ENCODE peak calls at places on chromosomes 3 and 15, in four cellular contexts. One of them, this sample, is unnamed.

GRCh38 chr3:161349529-161350278 is 21.6 kb downstream of the SPTSSB start:
- DNase-seq in endothelial cell: no peak
- DNase-seq in body of pancreas: no peak
- DNase-seq in Calu3: peak
- DNase-seq in this sample: no peak

GRCh38 chr3:111498022-111498421 is 44.0 kb upstream of the CD96 start:
- DNase-seq in endothelial cell: no peak
- DNase-seq in body of pancreas: no peak
- DNase-seq in Calu3: no peak
- DNase-seq in this sample: no peak

GRCh38 chr3:32794487-32795308 is 23.1 kb upstream of the TRIM71 start:
- DNase-seq in endothelial cell: no peak
- DNase-seq in body of pancreas: peak
- DNase-seq in Calu3: no peak
- DNase-seq in this sample: no peak

GRCh38 chr15:71951134-71951533 is 140.8 kb downstream of the NR2E3 start:
- DNase-seq in endothelial cell: no peak
- DNase-seq in body of pancreas: no peak
- DNase-seq in Calu3: no peak
- DNase-seq in this sample: no peak

GRCh38 chr15:99502182-99502581 is 63.6 kb upstream of the MEF2A start:
- DNase-seq in endothelial cell: no peak
- DNase-seq in body of pancreas: no peak
- DNase-seq in Calu3: no peak
- DNase-seq in this sample: no peak

GRCh38 chr3:66498718-66499611 is 1.9 kb downstream of the LRIG1 start:
- DNase-seq in endothelial cell: no peak
- DNase-seq in body of pancreas: no peak
- DNase-seq in Calu3: no peak
- DNase-seq in this sample: no peak

GRCh38 chr3:81666502-81667121 is 94.8 kb downstream of the GBE1 start:
- DNase-seq in endothelial cell: no peak
- DNase-seq in body of pancreas: no peak
- DNase-seq in Calu3: no peak
- DNase-seq in this sample: no peak

GRCh38 chr15:47477253-47477652 is 240.1 kb upstream of the SEMA6D start:
- DNase-seq in endothelial cell: no peak
- DNase-seq in body of pancreas: no peak
- DNase-seq in Calu3: no peak
- DNase-seq in this sample: no peak

GRCh38 chr3:58580826-58581327 is 3.7 kb upstream of the FAM107A start:
- DNase-seq in endothelial cell: no peak
- DNase-seq in body of pancreas: no peak
- DNase-seq in Calu3: no peak
- DNase-seq in this sample: no peak

GRCh38 chr3:72973031-72973723 is 23.4 kb upstream of the PPP4R2 start:
- DNase-seq in endothelial cell: no peak
- DNase-seq in body of pancreas: peak
- DNase-seq in Calu3: peak
- DNase-seq in this sample: peak

GRCh38 chr3:65005481-65005880 is 317.7 kb upstream of the ADAMTS9 start:
- DNase-seq in endothelial cell: no peak
- DNase-seq in body of pancreas: no peak
- DNase-seq in Calu3: no peak
- DNase-seq in this sample: no peak

GRCh38 chr15:82928711-82929110 is 23.8 kb downstream of the HOMER2 start:
- DNase-seq in endothelial cell: no peak
- DNase-seq in body of pancreas: peak
- DNase-seq in Calu3: no peak
- DNase-seq in this sample: no peak

GRCh38 chr15:40845511-40846284 is 1.9 kb downstream of the SPINT1 start:
- DNase-seq in endothelial cell: no peak
- DNase-seq in body of pancreas: peak
- DNase-seq in Calu3: peak
- DNase-seq in this sample: no peak

GRCh38 chr15:57690341-57690966 is 16.1 kb upstream of the POLR2M start:
- DNase-seq in endothelial cell: no peak
- DNase-seq in body of pancreas: no peak
- DNase-seq in Calu3: no peak
- DNase-seq in this sample: no peak

GRCh38 chr15:88018865-88019626 is 237.5 kb downstream of the NTRK3 start:
- DNase-seq in endothelial cell: no peak
- DNase-seq in body of pancreas: no peak
- DNase-seq in Calu3: no peak
- DNase-seq in this sample: no peak

GRCh38 chr3:43770426-43771103 is 79.8 kb downstream of the ABHD5 start:
- DNase-seq in endothelial cell: no peak
- DNase-seq in body of pancreas: peak
- DNase-seq in Calu3: peak
- DNase-seq in this sample: no peak

GRCh38 chr15:59355730-59356129 is 16.9 kb downstream of the MYO1E start:
- DNase-seq in endothelial cell: no peak
- DNase-seq in body of pancreas: no peak
- DNase-seq in Calu3: no peak
- DNase-seq in this sample: no peak

GRCh38 chr15:59360896-59361295 is 11.8 kb downstream of the MYO1E start:
- DNase-seq in endothelial cell: no peak
- DNase-seq in body of pancreas: no peak
- DNase-seq in Calu3: no peak
- DNase-seq in this sample: no peak

GRCh38 chr15:59364238-59364637 is 8.4 kb downstream of the MYO1E start:
- DNase-seq in endothelial cell: no peak
- DNase-seq in body of pancreas: no peak
- DNase-seq in Calu3: no peak
- DNase-seq in this sample: no peak

GRCh38 chr15:59362339-59362738 is 10.3 kb downstream of the MYO1E start:
- DNase-seq in endothelial cell: no peak
- DNase-seq in body of pancreas: no peak
- DNase-seq in Calu3: no peak
- DNase-seq in this sample: no peak

DNA sequence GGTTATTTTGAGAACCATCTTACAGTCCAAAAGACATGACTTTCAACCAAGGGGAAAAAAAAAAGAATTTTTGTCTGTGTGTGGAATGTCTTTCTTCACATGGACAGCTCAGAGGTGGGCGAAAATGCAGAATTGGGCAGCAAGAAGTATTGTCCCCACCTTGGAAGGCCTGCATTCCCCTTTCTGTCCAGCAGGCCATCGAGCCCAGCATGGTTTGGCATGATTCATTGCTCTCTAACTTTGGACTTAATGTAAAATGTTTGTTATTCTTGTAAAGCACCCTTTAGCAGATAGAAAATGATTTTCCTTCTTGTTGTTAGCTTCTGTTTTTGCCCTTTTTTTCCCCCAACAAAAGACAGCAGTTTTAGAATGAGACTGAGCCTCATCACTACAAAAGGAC is 12.4 kb downstream of the MYO1E start:
- DNase-seq in endothelial cell: no peak
- DNase-seq in body of pancreas: no peak
- DNase-seq in Calu3: no peak
- DNase-seq in this sample: no peak
- TF ChIP-seq CTCF in endothelial cell: peak
- TF ChIP-seq CTCF in body of pancreas: no peak
- TF ChIP-seq CTCF in Calu3: peak
- TF ChIP-seq CTCF in this sample: no peak

GRCh38 chr3:179322481-179323196 is at the start of gene ZNF639:
- DNase-seq in endothelial cell: peak
- DNase-seq in body of pancreas: peak
- DNase-seq in Calu3: peak
- DNase-seq in this sample: peak

GRCh38 chr3:179321585-179322322 is 1.1 kb upstream of the ZNF639 start:
- DNase-seq in endothelial cell: peak
- DNase-seq in body of pancreas: peak
- DNase-seq in Calu3: peak
- DNase-seq in this sample: no peak

GRCh38 chr3:179318876-179319275 is 4.0 kb upstream of the ZNF639 start:
- DNase-seq in endothelial cell: no peak
- DNase-seq in body of pancreas: no peak
- DNase-seq in Calu3: no peak
- DNase-seq in this sample: no peak

GRCh38 chr3:179324270-179324754 is 1.5 kb downstream of the ZNF639 start:
- DNase-seq in endothelial cell: no peak
- DNase-seq in body of pancreas: no peak
- DNase-seq in Calu3: no peak
- DNase-seq in this sample: no peak

GRCh38 chr3:179323197-179323901 is 518 bp downstream of the ZNF639 start:
- DNase-seq in endothelial cell: peak
- DNase-seq in body of pancreas: peak
- DNase-seq in Calu3: peak
- DNase-seq in this sample: peak
- TF ChIP-seq CTCF in endothelial cell: no peak
- TF ChIP-seq CTCF in body of pancreas: no peak
- TF ChIP-seq CTCF in Calu3: no peak
- TF ChIP-seq CTCF in this sample: no peak

GRCh38 chr3:69196876-69197275 is 74.5 kb upstream of the LMOD3 start:
- DNase-seq in endothelial cell: no peak
- DNase-seq in body of pancreas: no peak
- DNase-seq in Calu3: no peak
- DNase-seq in this sample: no peak
- TF ChIP-seq CTCF in endothelial cell: no peak
- TF ChIP-seq CTCF in body of pancreas: no peak
- TF ChIP-seq CTCF in Calu3: no peak
- TF ChIP-seq CTCF in this sample: no peak

DNA sequence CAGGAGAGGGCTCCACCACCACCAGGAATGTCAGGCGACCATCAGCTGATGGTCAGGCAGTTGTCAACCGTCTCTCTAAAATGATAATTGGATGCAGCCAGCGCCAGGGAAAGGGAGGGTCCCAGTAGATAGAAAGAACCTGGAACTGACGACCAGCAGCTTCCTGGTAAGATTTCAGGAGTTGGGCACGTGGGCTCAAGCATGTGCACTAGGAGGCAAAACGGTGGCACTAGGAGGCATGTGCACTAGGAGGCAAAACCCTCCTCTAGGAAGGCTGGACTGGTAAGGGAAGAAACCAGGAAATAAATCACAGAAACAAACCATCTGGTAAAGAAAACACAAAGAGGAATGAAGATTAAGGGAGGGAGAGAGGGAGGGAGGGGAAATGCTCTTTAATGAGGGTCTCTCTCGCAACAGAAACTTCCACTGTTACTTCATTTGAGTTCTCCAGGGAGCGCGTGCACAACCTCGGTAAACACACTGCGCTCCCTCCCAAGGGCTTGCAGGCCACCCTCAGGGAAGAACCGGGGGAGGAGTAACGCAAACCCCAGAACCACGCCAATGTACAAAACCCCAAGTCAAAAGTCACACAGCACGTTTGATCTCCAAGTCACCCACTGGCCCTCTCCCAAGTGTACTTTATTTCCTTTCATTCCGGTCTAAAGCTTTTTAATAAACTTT is 116.7 kb downstream of the XXYLT1 start:
- DNase-seq in endothelial cell: no peak
- DNase-seq in body of pancreas: no peak
- DNase-seq in Calu3: no peak
- DNase-seq in this sample: no peak
- TF ChIP-seq CTCF in endothelial cell: no peak
- TF ChIP-seq CTCF in body of pancreas: no peak
- TF ChIP-seq CTCF in Calu3: no peak
- TF ChIP-seq CTCF in this sample: no peak

GRCh38 chr15:55168350-55168974 is 28.3 kb downstream of the RSL24D1 start:
- DNase-seq in endothelial cell: peak
- DNase-seq in body of pancreas: peak
- DNase-seq in Calu3: peak
- DNase-seq in this sample: no peak

GRCh38 chr15:55164284-55164683 is 32.5 kb downstream of the RSL24D1 start:
- DNase-seq in endothelial cell: no peak
- DNase-seq in body of pancreas: no peak
- DNase-seq in Calu3: no peak
- DNase-seq in this sample: no peak
- TF ChIP-seq CTCF in endothelial cell: no peak
- TF ChIP-seq CTCF in body of pancreas: no peak
- TF ChIP-seq CTCF in Calu3: no peak
- TF ChIP-seq CTCF in this sample: no peak

GRCh38 chr3:129483870-129484269 is 43.8 kb downstream of the IFT122 start:
- DNase-seq in endothelial cell: no peak
- DNase-seq in body of pancreas: no peak
- DNase-seq in Calu3: no peak
- DNase-seq in this sample: no peak

GRCh38 chr3:129486057-129487035 is 42.1 kb upstream of the RHO start:
- DNase-seq in endothelial cell: no peak
- DNase-seq in body of pancreas: no peak
- DNase-seq in Calu3: no peak
- DNase-seq in this sample: no peak

GRCh38 chr3:129481783-129482332 is 41.8 kb downstream of the IFT122 start:
- DNase-seq in endothelial cell: no peak
- DNase-seq in body of pancreas: peak
- DNase-seq in Calu3: no peak
- DNase-seq in this sample: no peak

GRCh38 chr3:129485681-129486056 is 42.8 kb upstream of the RHO start:
- DNase-seq in endothelial cell: no peak
- DNase-seq in body of pancreas: peak
- DNase-seq in Calu3: no peak
- DNase-seq in this sample: peak

DNA sequence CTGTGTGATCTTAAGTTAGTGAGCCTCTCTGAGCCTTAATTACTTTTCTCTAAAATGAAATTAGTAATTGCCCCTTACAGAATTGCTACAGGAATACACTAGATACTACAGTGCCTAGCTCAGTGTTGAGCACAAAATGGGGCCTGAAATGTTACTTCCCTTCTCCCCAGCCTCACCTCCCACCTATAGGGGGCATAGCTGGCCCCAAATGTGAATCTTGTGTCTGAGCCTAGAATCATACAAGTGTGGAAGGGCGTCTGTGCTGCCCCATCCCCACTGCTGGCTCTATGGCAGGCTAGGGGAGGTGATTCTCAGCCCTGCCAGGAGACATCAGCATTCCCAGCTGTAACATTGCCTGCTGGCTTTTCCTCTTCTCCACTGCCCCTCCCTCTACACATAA is 42.7 kb downstream of the IFT122 start:
- DNase-seq in endothelial cell: no peak
- DNase-seq in body of pancreas: no peak
- DNase-seq in Calu3: no peak
- DNase-seq in this sample: no peak
- TF ChIP-seq CTCF in endothelial cell: no peak
- TF ChIP-seq CTCF in body of pancreas: no peak
- TF ChIP-seq CTCF in Calu3: no peak
- TF ChIP-seq CTCF in this sample: no peak

GRCh38 chr3:100396967-100397366 is 3.9 kb downstream of the TOMM70 start:
- DNase-seq in endothelial cell: no peak
- DNase-seq in body of pancreas: no peak
- DNase-seq in Calu3: no peak
- DNase-seq in this sample: no peak
- TF ChIP-seq CTCF in endothelial cell: no peak
- TF ChIP-seq CTCF in body of pancreas: no peak
- TF ChIP-seq CTCF in Calu3: no peak
- TF ChIP-seq CTCF in this sample: no peak

GRCh38 chr3:46932455-46933225 is 43.9 kb downstream of the CCDC12 start:
- DNase-seq in endothelial cell: no peak
- DNase-seq in body of pancreas: no peak
- DNase-seq in Calu3: no peak
- DNase-seq in this sample: no peak
- TF ChIP-seq CTCF in endothelial cell: no peak
- TF ChIP-seq CTCF in body of pancreas: no peak
- TF ChIP-seq CTCF in Calu3: no peak
- TF ChIP-seq CTCF in this sample: no peak

GRCh38 chr3:31533169-31533870 is 595 bp downstream of the STT3B start:
- DNase-seq in endothelial cell: peak
- DNase-seq in body of pancreas: peak
- DNase-seq in Calu3: peak
- DNase-seq in this sample: no peak
- TF ChIP-seq CTCF in endothelial cell: no peak
- TF ChIP-seq CTCF in body of pancreas: no peak
- TF ChIP-seq CTCF in Calu3: no peak
- TF ChIP-seq CTCF in this sample: no peak